ENCODE peak calls at places on chromosomes 16 and 17, in seven cellular contexts. J, R, W, N, T, U and B are unnamed samples.

GRCh38 chr17:6823011-6823442 is 8.5 kb downstream of the TEKT1 start:
- DNase-seq in N (no peak), T (no peak), J (no peak), R (no peak), W (no peak), U (no peak), B (no peak)

GRCh38 chr17:72171703-72172670 is 51.2 kb downstream of the SOX9 start:
- DNase-seq in T (no peak), U (no peak), N (no peak), J (no peak), R (no peak), W (no peak), B (no peak)

GRCh38 chr17:16428098-16428882 is 12.9 kb downstream of the TRPV2 start:
- DNase-seq in R (peak; percentile 69), J (no peak), U (peak; percentile 43), W (no peak), T (peak; percentile 77), N (no peak), B (peak; percentile 76)

GRCh38 chr17:68908045-68908444 is 47.1 kb downstream of the ABCA8 start:
- DNase-seq in T (no peak), J (no peak), R (no peak), U (no peak), N (no peak), W (no peak), B (no peak)

GRCh38 chr17:27455569-27455913 is 707 bp upstream of the KSR1 start:
- DNase-seq in T (no peak), N (no peak), J (no peak), U (no peak), R (no peak), W (no peak), B (no peak)

GRCh38 chr16:62939687-62940086 is 903.4 kb upstream of the CDH8 start:
- DNase-seq in J (no peak), R (no peak), W (no peak), U (no peak), T (no peak), N (no peak), B (no peak)

GRCh38 chr16:82008957-82009592 is 2.2 kb downstream of the SDR42E1 start:
- DNase-seq in R (no peak), U (no peak), T (no peak), N (no peak), W (no peak), J (no peak), B (no peak)

GRCh38 chr17:73984981-73985380 is 218.5 kb upstream of the RPL38 start:
- DNase-seq in T (no peak), J (no peak), N (no peak), R (no peak), U (no peak), W (no peak), B (no peak)

GRCh38 chr17:64506201-64506575 is at the start of gene DDX5:
- DNase-seq in N (no peak), W (peak; percentile 96), R (peak; percentile 99), U (peak; percentile 95), T (peak; percentile 96), J (peak; percentile 94), B (peak; percentile 99)

GRCh38 chr16:58651965-58652348 is 22.3 kb upstream of the CNOT1 start:
- DNase-seq in R (no peak), W (no peak), U (no peak), J (no peak), N (no peak), T (no peak), B (no peak)

GRCh38 chr16:68377667-68378420 is 67.0 kb downstream of the PRMT7 start:
- DNase-seq in W (no peak), J (no peak), R (no peak), N (no peak), T (no peak), U (no peak), B (no peak)

GRCh38 chr17:69047368-69048263 is 13.1 kb downstream of the ABCA9 start:
- DNase-seq in T (no peak), R (peak; percentile 70), U (no peak), N (no peak), J (no peak), W (no peak), B (no peak)